ENCODE peak calls at places on chromosomes 7 and 10, in four cellular contexts. K is M059J, W is ELF-1, M is left ventricle myocardium inferior. G is an unnamed sample.

GRCh38 chr7:28725911-28726310 is 232.2 kb downstream of the TRIL start:
- DNase-seq in K (peak), W (no peak), M (no peak), G (no peak)

GRCh38 chr10:72567421-72567820 is 58.5 kb downstream of the MICU1 start:
- DNase-seq in K (peak), W (no peak), M (no peak), G (peak)

GRCh38 chr10:69332278-69333010 is 54.1 kb downstream of the HK1 start:
- DNase-seq in K (no peak), W (no peak), M (no peak), G (no peak)

GRCh38 chr7:1231214-1232102 is 1.2 kb upstream of the UNCX start:
- DNase-seq in K (no peak), W (peak), M (no peak), G (no peak)

GRCh38 chr7:37352974-37353948 is 95.4 kb downstream of the ELMO1 start:
- DNase-seq in K (no peak), W (peak), M (no peak), G (peak)

GRCh38 chr10:35585903-35586535 is 19.1 kb upstream of the GJD4 start:
- DNase-seq in K (no peak), W (no peak), M (no peak), G (no peak)

GRCh38 chr7:14886533-14886932 is 16.0 kb downstream of the DGKB start:
- DNase-seq in K (no peak), W (no peak), M (no peak), G (no peak)

GRCh38 chr7:132738254-132738653 is 162.0 kb upstream of the PLXNA4 start:
- DNase-seq in K (peak), W (no peak), M (no peak), G (peak)

GRCh38 chr10:60430017-60430416 is 40.3 kb upstream of the ANK3 start:
- DNase-seq in K (peak), W (no peak), M (no peak), G (peak)

GRCh38 chr7:100093498-100093897 is 4.7 kb downstream of the COPS6 start:
- DNase-seq in K (no peak), W (no peak), M (no peak), G (no peak)

G was measured in Daoy.